ENCODE peak calls at places on chromosomes 2 and 18, in six cellular contexts. J, T, F, O, A and L are unnamed samples.
A peak's percentile ranks its signal among the peaks of the same experiment; 100 is the strongest.

GRCh38 chr18:48861181-48861715 is 89.5 kb downstream of the SMAD7 start:
- DNase-seq in J (no peak), T (no peak), F (no peak), O (no peak), A (no peak), L (peak; percentile 57)

GRCh38 chr2:238163494-238164198 is 4.9 kb downstream of the ERFE start:
- DNase-seq in J (no peak), T (no peak), F (no peak), O (no peak), A (no peak), L (peak; percentile 80)

GRCh38 chr2:130355578-130356431 is at the start of gene PTPN18:
- DNase-seq in J (peak; percentile 56), T (peak; percentile 91), F (peak; percentile 37), O (peak; percentile 65), A (peak; percentile 85), L (peak; percentile 96)

GRCh38 chr2:227228061-227228667 is 63.7 kb downstream of the COL4A3 start:
- DNase-seq in J (peak; percentile 6), T (peak; percentile 25), F (no peak), O (peak; percentile 83), A (peak; percentile 71), L (peak; percentile 86)

GRCh38 chr18:45734505-45734904 is 10.5 kb downstream of the SLC14A1 start:
- DNase-seq in J (no peak), T (no peak), F (no peak), O (no peak), A (no peak), L (no peak)

GRCh38 chr18:61569176-61569892 is 236.1 kb downstream of the CDH20 start:
- DNase-seq in J (no peak), T (peak; percentile 37), F (no peak), O (peak; percentile 87), A (no peak), L (no peak)

GRCh38 chr18:5173646-5174045 is 23.4 kb downstream of the AKAIN1 start:
- DNase-seq in J (no peak), T (no peak), F (no peak), O (no peak), A (no peak), L (no peak)

GRCh38 chr2:230414302-230414701 is 1.7 kb upstream of the SP100 start:
- DNase-seq in J (no peak), T (no peak), F (no peak), O (no peak), A (no peak), L (no peak)

GRCh38 chr2:3460831-3461544 is 58.3 kb downstream of the ADI1 start:
- DNase-seq in J (no peak), T (no peak), F (no peak), O (no peak), A (no peak), L (no peak)

GRCh38 chr18:51030537-51031258 is 685 bp downstream of the SMAD4 start:
- DNase-seq in J (peak; percentile 12), T (peak; percentile 62), F (peak; percentile 60), O (peak; percentile 31), A (peak; percentile 45), L (peak; percentile 93)

GRCh38 chr2:129673234-129673633 is 306.2 kb upstream of the RAB6C start:
- DNase-seq in J (no peak), T (no peak), F (no peak), O (no peak), A (no peak), L (no peak)

GRCh38 chr18:76328145-76328544 is 166.9 kb downstream of the ZNF516 start:
- DNase-seq in J (no peak), T (no peak), F (no peak), O (no peak), A (no peak), L (no peak)

GRCh38 chr2:85983766-85984165 is 95.0 kb upstream of the ST3GAL5 start:
- DNase-seq in J (no peak), T (no peak), F (no peak), O (no peak), A (no peak), L (no peak)

GRCh38 chr2:38652431-38653273 is 13.3 kb upstream of the GALM start:
- DNase-seq in J (no peak), T (no peak), F (no peak), O (no peak), A (no peak), L (no peak)

GRCh38 chr2:238873841-238874240 is 26.0 kb downstream of the TWIST2 start:
- DNase-seq in J (no peak), T (no peak), F (no peak), O (no peak), A (no peak), L (no peak)

GRCh38 chr2:57181315-57182038 is 865.1 kb upstream of the VRK2 start:
- DNase-seq in J (no peak), T (peak; percentile 7), F (no peak), O (peak; percentile 7), A (no peak), L (no peak)

GRCh38 chr2:9113262-9113661 is 93.3 kb upstream of the ASAP2 start:
- DNase-seq in J (no peak), T (no peak), F (no peak), O (no peak), A (no peak), L (no peak)

GRCh38 chr2:181857471-181857870 is 34.1 kb upstream of the ITPRID2 start:
- DNase-seq in J (no peak), T (peak; percentile 30), F (no peak), O (peak; percentile 15), A (peak; percentile 54), L (no peak)

GRCh38 chr2:168355110-168355509 is 101.0 kb upstream of the CERS6 start:
- DNase-seq in J (peak; percentile 81), T (no peak), F (no peak), O (no peak), A (no peak), L (no peak)

GRCh38 chr2:62467475-62468321 is 38.3 kb downstream of the TMEM17 start:
- DNase-seq in J (no peak), T (no peak), F (no peak), O (no peak), A (peak; percentile 41), L (no peak)